ENCODE peak calls at places on chromosomes 1 and 21, in nine cellular contexts. C is GM23248; I is HuH-7.5; X is lower leg skin; F is Kasumi-1; O is stimulated activated CD8-positive, alpha-beta memory T cell treated with anti-CD3 and anti-CD28 coated beads, Interleukin-7, amount 100 ng/mL, for 1 hour; R is stimulated activated CD4-positive, alpha-beta T cell treated with anti-CD3 and anti-CD28 coated beads, Interleukin-1b, Interleukin-23, amount 100 ng/mL, for 48 hours; T is stimulated activated naive CD8-positive, alpha-beta T cell treated with anti-CD3 and anti-CD28 coated beads, Interleukin-15, Interleukin-2, amounts not matched to agents 100 U/mL and 50 U/mL, for 24 hours; Y is heart left ventricle. D is an unnamed sample.
A peak's percentile ranks its signal among the peaks of the same experiment; 100 is the strongest.

GRCh38 chr1:2493691-2494322 is 17.7 kb downstream of the PLCH2 start:
- DNase-seq in F (no peak), I (no peak), R (no peak), T (no peak), C (no peak), O (no peak), X (no peak), Y (no peak), D (no peak)

GRCh38 chr1:212629450-212630158 is 21.0 kb downstream of the ATF3 start:
- DNase-seq in C (no peak), T (no peak), X (peak; percentile 39), I (no peak), R (no peak), F (no peak), Y (no peak), O (no peak), D (no peak)

GRCh38 chr1:86753700-86754099 is 49.3 kb downstream of the SH3GLB1 start:
- DNase-seq in R (peak; percentile 8), X (no peak), O (no peak), T (no peak), I (no peak), F (no peak), Y (no peak), C (peak; percentile 12), D (no peak)

GRCh38 chr1:76074321-76075187 is at the start of gene ST6GALNAC3:
- DNase-seq in R (peak; percentile 73), O (peak; percentile 49), I (peak; percentile 28), F (peak; percentile 59), T (peak; percentile 82), X (peak; percentile 93), C (peak; percentile 74), Y (peak; percentile 88), D (peak; percentile 85)

GRCh38 chr1:34711469-34711868 is 43.4 kb upstream of the GJB5 start:
- DNase-seq in C (peak; percentile 8), R (no peak), X (no peak), Y (no peak), I (no peak), O (no peak), T (no peak), F (no peak), D (no peak)

GRCh38 chr1:39490596-39491145 is 765 bp upstream of the BMP8A start:
- DNase-seq in F (no peak), I (no peak), X (peak; percentile 78), R (no peak), O (no peak), Y (no peak), T (peak; percentile 20), C (peak; percentile 15), D (no peak)

GRCh38 chr1:96329121-96329520 is 392.5 kb upstream of the PTBP2 start:
- DNase-seq in O (no peak), I (no peak), R (no peak), T (no peak), Y (no peak), C (no peak), X (no peak), F (no peak), D (no peak)

GRCh38 chr1:86645866-86646647 is 58.3 kb upstream of the SH3GLB1 start:
- DNase-seq in C (no peak), R (no peak), Y (no peak), T (no peak), I (no peak), X (no peak), F (no peak), O (no peak), D (no peak)

GRCh38 chr1:184685116-184685515 is 69.5 kb downstream of the EDEM3 start:
- DNase-seq in Y (no peak), X (no peak), C (no peak), T (no peak), O (no peak), I (no peak), R (no peak), F (no peak), D (no peak)

GRCh38 chr21:46527801-46528200 is 69.1 kb downstream of the DIP2A start:
- DNase-seq in R (no peak), C (no peak), O (no peak), X (no peak), Y (no peak), T (no peak), F (no peak), I (no peak), D (no peak)

GRCh38 chr1:206899717-206900116 is 2.5 kb downstream of the IL24 start:
- DNase-seq in I (no peak), Y (no peak), F (no peak), O (no peak), R (no peak), X (peak; percentile 26), C (no peak), T (no peak), D (no peak)

GRCh38 chr1:43329995-43330751 is 7.4 kb upstream of the MPL start:
- DNase-seq in F (peak; percentile 90), C (peak; percentile 86), X (peak; percentile 87), I (no peak), R (peak; percentile 74), Y (peak; percentile 73), O (no peak), T (peak; percentile 80), D (no peak)

GRCh38 chr1:39711359-39712340 is 20.4 kb upstream of the HPCAL4 start:
- DNase-seq in O (no peak), C (peak; percentile 40), X (peak; percentile 49), R (no peak), F (no peak), T (no peak), I (no peak), Y (no peak), D (no peak)

GRCh38 chr1:156705321-156705917 is at the start of gene CRABP2:
- DNase-seq in Y (peak; percentile 61), I (peak; percentile 39), O (no peak), X (peak; percentile 92), C (peak; percentile 62), R (peak; percentile 13), F (no peak), T (no peak), D (peak; percentile 70)

GRCh38 chr1:9129391-9130041 is 614 bp upstream of the GPR157 start:
- DNase-seq in F (peak; percentile 49), I (peak; percentile 80), Y (peak; percentile 93), T (peak; percentile 88), O (peak; percentile 61), C (peak; percentile 80), X (peak; percentile 97), R (peak; percentile 84), D (peak; percentile 72)

GRCh38 chr1:210857724-210858123 is 276.2 kb downstream of the KCNH1 start:
- DNase-seq in T (no peak), I (no peak), F (no peak), R (no peak), Y (no peak), O (no peak), C (no peak), X (no peak), D (no peak)

GRCh38 chr1:15141933-15142647 is 11.5 kb upstream of the TMEM51 start:
- DNase-seq in R (no peak), C (peak; percentile 21), F (no peak), Y (no peak), O (no peak), T (no peak), X (no peak), I (no peak), D (no peak)

GRCh38 chr1:59434336-59434735 is 137.4 kb downstream of the FGGY start:
- DNase-seq in O (no peak), I (no peak), R (no peak), C (peak; percentile 91), T (peak; percentile 14), X (no peak), Y (no peak), F (no peak), D (no peak)

GRCh38 chr1:44293761-44294315 is 61.2 kb downstream of the ERI3 start:
- DNase-seq in R (no peak), Y (peak; percentile 80), I (no peak), F (no peak), T (no peak), O (no peak), X (no peak), C (no peak), D (no peak)

GRCh38 chr1:3727042-3727824 is 25.0 kb upstream of the CCDC27 start:
- DNase-seq in T (peak; percentile 36), Y (peak; percentile 63), O (no peak), F (peak; percentile 52), C (peak; percentile 54), R (peak; percentile 21), X (no peak), I (peak; percentile 91), D (no peak)

GRCh38 chr1:52836035-52836434 is 6.5 kb upstream of the ZYG11A start:
- DNase-seq in O (no peak), Y (no peak), C (no peak), X (no peak), F (no peak), T (no peak), R (no peak), I (no peak), D (no peak)

GRCh38 chr1:12188115-12188514 is 21.3 kb downstream of the TNFRSF1B start:
- DNase-seq in O (no peak), F (no peak), I (no peak), R (no peak), T (no peak), C (no peak), Y (no peak), X (no peak), D (no peak)

GRCh38 chr1:162385280-162385623 is 3.7 kb downstream of the C1orf226 start:
- DNase-seq in I (no peak), R (no peak), T (no peak), F (no peak), Y (no peak), X (peak; percentile 68), C (no peak), O (no peak), D (no peak)

GRCh38 chr1:225863167-225863566 is 19.0 kb downstream of the TMEM63A start:
- DNase-seq in T (no peak), F (no peak), Y (no peak), C (no peak), I (no peak), X (no peak), R (no peak), O (no peak), D (no peak)

GRCh38 chr21:45029298-45029967 is 44.9 kb upstream of the ADARB1 start:
- DNase-seq in Y (no peak), T (no peak), F (no peak), X (peak; percentile 81), C (peak; percentile 46), R (no peak), I (no peak), O (no peak), D (peak; percentile 34)

GRCh38 chr1:161946071-161946987 is 77.3 kb downstream of the OLFML2B start:
- DNase-seq in C (peak; percentile 64), T (no peak), I (no peak), O (no peak), X (no peak), R (no peak), Y (no peak), F (no peak), D (no peak)

GRCh38 chr1:6098303-6099215 is 52.9 kb downstream of the KCNAB2 start:
- DNase-seq in R (no peak), T (no peak), F (no peak), C (peak; percentile 90), X (no peak), I (no peak), O (no peak), Y (peak; percentile 56), D (no peak)

GRCh38 chr1:167117225-167117624 is 23.4 kb downstream of the STYXL2 start:
- DNase-seq in X (no peak), I (no peak), T (no peak), C (no peak), O (no peak), Y (no peak), F (no peak), R (no peak), D (no peak)

GRCh38 chr1:221991221-221991620 is 249.3 kb upstream of the DUSP10 start:
- DNase-seq in F (peak; percentile 14), T (no peak), C (peak; percentile 58), I (no peak), X (no peak), R (no peak), Y (no peak), O (no peak), D (no peak)

GRCh38 chr1:75655931-75656330 is 45.0 kb upstream of the SLC44A5 start:
- DNase-seq in I (no peak), X (no peak), R (no peak), O (no peak), Y (no peak), C (no peak), F (no peak), T (no peak), D (no peak)

GRCh38 chr1:101409102-101409501 is 172.3 kb downstream of the S1PR1 start:
- DNase-seq in Y (no peak), C (no peak), I (no peak), O (no peak), R (no peak), T (no peak), F (no peak), X (no peak), D (no peak)